ENCODE peak calls at places on chromosomes 3 and 15, in six cellular contexts. Z is OCI-LY7, D is HCT116, T is fibroblast of lung, V is PC-9, I is HepG2. P is an unnamed sample. For H3K79me2, the result is how much of the 10 kb centered on the place peaks cover.

GRCh38 chr3:42900226-42900625 is 5.7 kb upstream of the ZNF662 start:
- DNase-seq in T (no peak), V (no peak), Z (no peak), D (no peak), I (no peak), P (no peak)

GRCh38 chr3:171974986-171975837 is 64.2 kb upstream of the FNDC3B start:
- DNase-seq in T (peak), I (no peak), D (no peak), V (no peak), Z (no peak), P (no peak)

GRCh38 chr3:132255041-132255745 is 62.0 kb upstream of the ACP3 start:
- DNase-seq in V (peak), Z (no peak), T (peak), I (no peak), D (no peak), P (no peak)

GRCh38 chr3:43870110-43870509 is 179.4 kb downstream of the ABHD5 start:
- DNase-seq in V (peak), I (no peak), D (no peak), Z (no peak), T (peak), P (no peak)

GRCh38 chr15:55361048-55361447 is 42.0 kb downstream of the PIGB start:
- DNase-seq in D (no peak), Z (no peak), T (no peak), I (no peak), V (no peak), P (no peak)

GRCh38 chr15:42152196-42152920 is 4.1 kb downstream of the PLA2G4F start:
- DNase-seq in V (no peak), I (no peak), Z (no peak), D (no peak), T (no peak), P (no peak)

GRCh38 chr3:194928831-194929594 is 243.3 kb downstream of the FAM43A start:
- DNase-seq in V (no peak), I (no peak), D (peak), Z (no peak), T (no peak), P (peak)

GRCh38 chr15:61141497-61142125 is 87.5 kb downstream of the RORA start:
- DNase-seq in T (no peak), V (no peak), Z (no peak), D (no peak), I (no peak), P (no peak)

GRCh38 chr3:86702381-86702958 is 288.5 kb downstream of the VGLL3 start:
- DNase-seq in Z (peak), T (peak), I (no peak), D (no peak), V (no peak), P (peak)

GRCh38 chr3:183577336-183577735 is 21.8 kb upstream of the KLHL6 start:
- DNase-seq in T (no peak), Z (no peak), V (no peak), I (no peak), D (no peak), P (no peak)

GRCh38 chr15:68391084-68391483 is 40.9 kb downstream of the ITGA11 start:
- DNase-seq in I (no peak), Z (no peak), D (no peak), V (no peak), T (no peak), P (no peak)

GRCh38 chr3:195154793-195155535 is 116.0 kb downstream of the XXYLT1 start:
- DNase-seq in Z (peak), T (peak), D (no peak), I (peak), V (peak), P (no peak)

GRCh38 chr15:39269821-39270220 is 311.1 kb upstream of the THBS1 start:
- DNase-seq in V (no peak), Z (no peak), D (no peak), I (peak), T (no peak), P (no peak)

GRCh38 chr3:17420668-17421067 is 321.8 kb downstream of the TBC1D5 start:
- DNase-seq in V (no peak), Z (no peak), T (peak), D (no peak), I (peak), P (no peak)

GRCh38 chr3:137958635-137959034 is 51.3 kb upstream of the CLDN18 start:
- DNase-seq in D (no peak), I (no peak), T (no peak), Z (no peak), V (no peak), P (no peak)

GRCh38 chr3:117463276-117463675 is 753.7 kb downstream of the TUSC7 start:
- DNase-seq in D (no peak), I (no peak), Z (no peak), V (no peak), T (peak), P (no peak)

GRCh38 chr15:98660055-98660454 is 11.7 kb downstream of the IGF1R start:
- DNase-seq in I (no peak), T (no peak), Z (no peak), D (no peak), V (no peak), P (no peak)
- H3K79me2 ChIP-seq in I (half or more), T (half or more), Z (under half), D (under half), V (half or more), P (half or more)

GRCh38 chr3:57179580-57180410 is 14.6 kb upstream of the IL17RD start:
- DNase-seq in T (peak), D (no peak), Z (peak), I (peak), V (no peak), P (peak)
- TF ChIP-seq CTCF in T (peak), D (peak), Z (peak), I (peak), V (peak), P (peak)

GRCh38 chr3:54347933-54348332 is 225.6 kb downstream of the CACNA2D3 start:
- DNase-seq in Z (no peak), D (no peak), T (no peak), I (no peak), V (no peak), P (no peak)
- H3K79me2 ChIP-seq in Z (under half), D (under half), T (under half), I (under half), V (under half), P (under half)

GRCh38 chr15:33729648-33730047 is 238.6 kb upstream of the CHRM5 start:
- DNase-seq in I (peak), Z (peak), T (peak), D (peak), V (peak), P (peak)
- TF ChIP-seq CTCF in I (peak), Z (peak), T (peak), D (peak), V (no peak), P (peak)

GRCh38 chr3:72390841-72391240 is 457.4 kb downstream of the SHQ1 start:
- DNase-seq in I (no peak), Z (no peak), T (no peak), D (no peak), V (no peak), P (peak)

GRCh38 chr3:72396899-72397298 is 451.3 kb downstream of the SHQ1 start:
- DNase-seq in D (no peak), Z (no peak), V (no peak), I (no peak), T (no peak), P (no peak)

GRCh38 chr3:72395654-72396415 is 452.4 kb downstream of the SHQ1 start:
- DNase-seq in D (no peak), T (peak), Z (no peak), I (no peak), V (no peak), P (no peak)

GRCh38 chr3:72391659-72392058 is 456.6 kb downstream of the SHQ1 start:
- DNase-seq in Z (no peak), T (no peak), I (no peak), V (no peak), D (no peak), P (no peak)

GRCh38 chr3:72393455-72393854 is 454.8 kb downstream of the SHQ1 start:
- DNase-seq in Z (no peak), T (no peak), V (no peak), I (no peak), D (no peak), P (no peak)
- H3K79me2 ChIP-seq in Z (under half), T (under half), V (half or more), I (half or more), D (half or more), P (half or more)

GRCh38 chr3:111890051-111890580 is 31.1 kb downstream of the PHLDB2 start:
- DNase-seq in V (no peak), D (no peak), Z (no peak), T (no peak), I (no peak), P (no peak)

GRCh38 chr3:111892070-111892469 is 33.0 kb downstream of the PHLDB2 start:
- DNase-seq in T (no peak), V (no peak), Z (no peak), D (no peak), I (no peak), P (no peak)

GRCh38 chr3:111899966-111900365 is 40.9 kb downstream of the PHLDB2 start:
- DNase-seq in V (no peak), D (no peak), I (no peak), T (no peak), Z (no peak), P (no peak)

DNA sequence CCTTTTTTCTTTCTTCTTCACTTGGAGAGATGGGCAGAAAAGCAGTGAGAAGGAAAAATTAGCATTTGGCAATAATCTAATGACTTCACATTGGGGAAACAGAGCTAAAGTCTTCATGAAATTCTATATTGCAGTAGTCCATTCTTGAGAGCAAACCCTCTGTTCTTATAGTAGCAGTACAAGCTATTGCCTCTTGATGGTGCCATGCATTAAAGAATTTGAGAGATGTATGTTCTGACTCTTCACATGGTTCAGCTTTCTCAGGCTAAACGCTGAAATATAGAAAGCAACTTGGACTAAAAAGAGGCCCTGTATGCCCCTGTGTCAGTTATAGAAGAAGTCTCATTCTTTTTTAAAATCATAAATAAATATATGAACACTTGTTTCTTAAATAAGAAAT is 36.0 kb downstream of the PHLDB2 start:
- DNase-seq in T (peak), Z (peak), I (peak), V (no peak), D (peak), P (peak)
- TF ChIP-seq CTCF in T (peak), Z (peak), I (peak), V (peak), D (peak), P (peak)

GRCh38 chr3:47123857-47124256 is 40.1 kb downstream of the SETD2 start:
- DNase-seq in D (no peak), I (no peak), T (no peak), Z (no peak), V (no peak), P (no peak)
- H3K79me2 ChIP-seq in D (under half), I (under half), T (under half), Z (half or more), V (under half), P (half or more)

P was measured in neural progenitor cell.